ENCODE peak calls at places on chromosome 5, in six cellular contexts. T is ovary, D is adrenal gland, W is aorta, L is BE2C, S is AG10803. O is an unnamed sample.

GRCh38 chr5:32837211-32837610 is 126.1 kb downstream of the NPR3 start:
- DNase-seq in T (no peak), D (no peak), W (no peak), L (no peak), S (no peak), O (no peak)

GRCh38 chr5:83865579-83865978 is 144.9 kb upstream of the HAPLN1 start:
- DNase-seq in T (no peak), D (no peak), W (no peak), L (no peak), S (no peak), O (no peak)

GRCh38 chr5:103511554-103511885 is 51.1 kb downstream of the NUDT12 start:
- DNase-seq in T (no peak), D (no peak), W (no peak), L (no peak), S (peak; percentile 40), O (no peak)

GRCh38 chr5:140926903-140927573 is 939 bp downstream of the PCDHAC1 start:
- DNase-seq in T (no peak), D (peak; percentile 26), W (peak; percentile 48), L (peak; percentile 13), S (peak; percentile 3), O (no peak)

GRCh38 chr5:150777685-150778084 is 872 bp upstream of the SMIM3 start:
- DNase-seq in T (no peak), D (no peak), W (no peak), L (no peak), S (no peak), O (no peak)

GRCh38 chr5:112737472-112738179 is at the start of gene APC:
- DNase-seq in T (peak; percentile 90), D (peak; percentile 95), W (peak; percentile 95), L (peak; percentile 97), S (peak; percentile 91), O (peak; percentile 96)

GRCh38 chr5:96616801-96617200 is 45.4 kb upstream of the CAST start:
- DNase-seq in T (no peak), D (no peak), W (no peak), L (no peak), S (no peak), O (no peak)

GRCh38 chr5:129125819-129126218 is 31.3 kb downstream of the ISOC1 start:
- DNase-seq in T (no peak), D (no peak), W (no peak), L (no peak), S (no peak), O (no peak)

GRCh38 chr5:151123897-151124751 is 33.5 kb downstream of the ANXA6 start:
- DNase-seq in T (peak; percentile 55), D (peak; percentile 91), W (peak; percentile 74), L (peak; percentile 45), S (peak; percentile 17), O (no peak)

GRCh38 chr5:167582263-167582662 is 709.2 kb upstream of the WWC1 start:
- DNase-seq in T (no peak), D (no peak), W (no peak), L (no peak), S (no peak), O (no peak)

GRCh38 chr5:160271396-160271795 is 41.0 kb downstream of the CCNJL start:
- DNase-seq in T (no peak), D (no peak), W (no peak), L (peak; percentile 47), S (no peak), O (peak; percentile 43)

GRCh38 chr5:98780390-98780789 is 6.9 kb downstream of the RGMB start:
- DNase-seq in T (no peak), D (no peak), W (no peak), L (no peak), S (no peak), O (no peak)

GRCh38 chr5:175698401-175699115 is 40.7 kb downstream of the HRH2 start:
- DNase-seq in T (no peak), D (no peak), W (peak; percentile 12), L (no peak), S (no peak), O (no peak)

GRCh38 chr5:130243641-130244040 is 339.4 kb downstream of the CHSY3 start:
- DNase-seq in T (no peak), D (no peak), W (no peak), L (no peak), S (no peak), O (no peak)

GRCh38 chr5:67182406-67182805 is 14.2 kb downstream of the CD180 start:
- DNase-seq in T (peak; percentile 61), D (peak; percentile 44), W (peak; percentile 86), L (no peak), S (peak; percentile 49), O (peak; percentile 75)

GRCh38 chr5:68033961-68034581 is 181.5 kb upstream of the PIK3R1 start:
- DNase-seq in T (peak; percentile 38), D (peak; percentile 63), W (peak; percentile 77), L (peak; percentile 22), S (peak; percentile 81), O (peak; percentile 61)

GRCh38 chr5:74651710-74652109 is 11.2 kb upstream of the ENC1 start:
- DNase-seq in T (no peak), D (no peak), W (no peak), L (no peak), S (no peak), O (no peak)

GRCh38 chr5:51187953-51188591 is 195.2 kb upstream of the ISL1 start:
- DNase-seq in T (no peak), D (no peak), W (no peak), L (peak; percentile 37), S (no peak), O (no peak)

GRCh38 chr5:139698461-139699146 is 50.5 kb downstream of the CXXC5 start:
- DNase-seq in T (peak; percentile 82), D (peak; percentile 83), W (peak; percentile 92), L (peak; percentile 71), S (peak; percentile 86), O (peak; percentile 81)

GRCh38 chr5:15995206-15996052 is 184.2 kb downstream of the MARCHF11 start:
- DNase-seq in T (no peak), D (no peak), W (no peak), L (peak; percentile 66), S (peak; percentile 49), O (no peak)

DNA sequence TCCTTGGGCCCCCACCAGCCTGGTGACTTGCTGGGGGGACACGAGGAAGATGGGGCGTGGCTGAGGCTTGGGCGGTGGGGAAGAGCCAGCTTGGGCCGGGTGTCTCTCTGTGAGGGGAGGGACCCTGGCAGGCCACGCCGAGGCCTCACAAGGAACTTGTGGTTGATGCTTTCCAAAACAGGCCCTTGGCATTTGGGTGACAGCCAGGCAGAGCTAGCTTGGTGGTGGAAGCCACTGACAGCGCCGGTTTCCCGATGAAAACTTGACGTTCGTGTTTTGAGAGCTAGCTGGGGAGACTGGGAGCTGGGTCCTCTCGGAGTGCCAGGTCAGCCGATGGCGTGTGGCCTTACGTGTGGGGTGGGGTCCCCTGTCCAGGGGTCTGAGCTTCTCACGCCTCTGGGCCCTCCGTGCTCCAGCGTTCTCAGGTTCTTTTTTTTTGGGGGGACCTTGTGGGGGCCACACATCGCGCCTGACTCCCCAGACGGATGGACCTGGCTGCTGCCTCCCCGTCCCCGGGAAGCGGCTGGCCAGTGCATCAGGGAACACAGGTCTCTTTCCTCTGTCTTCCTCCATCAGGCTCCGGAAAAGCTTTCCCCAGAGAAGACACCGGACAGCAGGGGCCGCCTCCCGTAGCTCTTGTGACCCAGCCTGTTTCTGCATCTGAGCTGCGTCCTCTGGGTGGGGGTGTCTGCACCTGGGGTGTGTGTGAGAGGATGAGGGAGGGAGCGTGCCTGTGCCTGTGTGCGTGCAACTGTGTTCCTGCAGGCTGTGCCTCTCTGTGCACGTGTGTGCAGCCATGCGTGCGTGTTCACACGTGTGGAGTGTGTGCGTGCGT is 129.3 kb upstream of the LPCAT1 start:
- DNase-seq in T (no peak), D (peak; percentile 23), W (peak; percentile 47), L (no peak), S (peak; percentile 15), O (peak; percentile 63)
- H3K4me3 ChIP-seq in T (no peak overlapping the region), D (no peak overlapping the region), W (no peak overlapping the region), L (peak overlapping the region; percentile 14), S (no peak overlapping the region), O (no peak overlapping the region)

DNA sequence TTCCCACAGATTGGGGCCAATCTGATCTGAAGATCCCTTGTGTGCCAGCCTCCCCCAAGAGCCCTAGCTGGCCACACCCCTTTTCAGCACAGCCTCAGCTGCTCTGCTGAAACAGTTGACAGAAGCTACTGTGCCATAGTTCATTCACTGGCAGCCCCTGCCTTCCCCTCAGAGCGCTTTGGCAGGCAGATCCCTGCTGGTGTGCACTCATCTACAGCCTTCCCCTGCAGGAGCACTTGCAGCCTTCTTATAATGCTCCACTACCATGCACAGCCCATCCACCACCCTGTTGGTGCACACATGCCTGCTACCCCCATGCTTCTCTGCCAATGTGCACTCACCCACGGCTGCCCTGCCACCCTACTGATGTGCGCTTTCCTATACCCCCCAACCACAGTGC is 471.3 kb downstream of the MTRR start:
- DNase-seq in T (no peak), D (no peak), W (no peak), L (no peak), S (no peak), O (peak; percentile 37)
- H3K4me3 ChIP-seq in T (no peak overlapping the region), D (no peak overlapping the region), W (no peak overlapping the region), L (no peak overlapping the region), S (no peak overlapping the region), O (no peak overlapping the region)

DNA sequence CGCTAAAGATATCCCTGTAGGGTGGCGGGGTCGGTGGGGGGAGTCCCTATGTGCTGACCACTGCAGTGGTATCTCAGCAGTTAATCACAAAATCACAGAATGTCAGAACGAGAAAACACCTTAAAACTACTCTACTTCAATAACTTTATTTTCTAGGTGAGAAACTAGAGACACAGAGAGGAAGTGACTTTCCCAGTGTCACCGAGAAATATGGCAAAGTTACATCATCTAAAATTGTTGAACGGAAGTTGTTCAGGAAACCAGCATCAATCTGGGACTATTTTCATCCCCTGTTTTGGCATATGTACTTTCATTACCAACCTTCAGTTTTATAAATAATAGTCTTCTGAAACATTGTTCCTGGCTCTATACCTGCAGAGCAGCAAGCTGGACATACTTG is 384.0 kb downstream of the SPOCK1 start:
- DNase-seq in T (no peak), D (no peak), W (no peak), L (no peak), S (no peak), O (no peak)
- H3K4me3 ChIP-seq in T (no peak overlapping the region), D (no peak overlapping the region), W (no peak overlapping the region), L (no peak overlapping the region), S (no peak overlapping the region), O (no peak overlapping the region)

GRCh38 chr5:180332861-180333260 is 20.3 kb downstream of the GFPT2 start:
- DNase-seq in T (no peak), D (no peak), W (no peak), L (no peak), S (no peak), O (no peak)

GRCh38 chr5:180330810-180331646 is 22.1 kb downstream of the GFPT2 start:
- DNase-seq in T (peak; percentile 92), D (peak; percentile 92), W (peak; percentile 78), L (no peak), S (peak; percentile 99), O (no peak)

GRCh38 chr5:180330270-180330648 is 22.9 kb downstream of the GFPT2 start:
- DNase-seq in T (no peak), D (no peak), W (no peak), L (no peak), S (no peak), O (no peak)

GRCh38 chr5:180332051-180332517 is 21.1 kb downstream of the GFPT2 start:
- DNase-seq in T (no peak), D (no peak), W (no peak), L (no peak), S (peak; percentile 35), O (no peak)

DNA sequence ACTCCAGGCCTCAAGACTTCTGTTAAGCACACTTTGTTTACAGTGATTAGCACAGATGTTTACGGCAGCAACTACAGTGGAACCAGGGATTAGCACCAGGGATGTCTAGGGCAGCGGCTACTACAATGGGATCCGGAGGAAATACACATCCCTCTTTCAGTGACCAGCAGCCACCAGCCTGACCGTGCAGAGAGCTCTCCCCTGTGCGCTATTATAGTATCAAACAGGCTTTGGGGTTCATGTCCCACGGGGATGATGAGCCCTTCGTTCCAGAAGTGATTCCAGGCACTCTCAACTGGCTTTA is 21.5 kb downstream of the GFPT2 start:
- DNase-seq in T (no peak), D (no peak), W (no peak), L (no peak), S (no peak), O (no peak)
- H3K4me3 ChIP-seq in T (no peak overlapping the region), D (no peak overlapping the region), W (no peak overlapping the region), L (no peak overlapping the region), S (no peak overlapping the region), O (no peak overlapping the region)